ENCODE peak calls at places on chromosomes 11 and 22, in seven cellular contexts. One of them, this sample, is unnamed.

GRCh38 chr22:38554281-38554680 is 15.7 kb downstream of the DMC1 start:
- DNase-seq in iPS-NIHi11: no peak
- DNase-seq in GM23338: no peak
- DNase-seq in T-helper 2 cell: no peak
- DNase-seq in tibial nerve: no peak
- DNase-seq in 8988T: no peak
- DNase-seq in amygdala: no peak
- DNase-seq in this sample: no peak

GRCh38 chr22:31184015-31184414 is 24.0 kb downstream of the RNF185 start:
- DNase-seq in iPS-NIHi11: no peak
- DNase-seq in GM23338: no peak
- DNase-seq in T-helper 2 cell: no peak
- DNase-seq in tibial nerve: no peak
- DNase-seq in 8988T: no peak
- DNase-seq in amygdala: no peak
- DNase-seq in this sample: no peak

GRCh38 chr22:24183321-24184031 is 2.2 kb downstream of the SUSD2 start:
- DNase-seq in iPS-NIHi11: no peak
- DNase-seq in GM23338: no peak
- DNase-seq in T-helper 2 cell: no peak
- DNase-seq in tibial nerve: no peak
- DNase-seq in 8988T: no peak
- DNase-seq in amygdala: no peak
- DNase-seq in this sample: no peak

GRCh38 chr11:68053117-68053516 is 14.3 kb downstream of the TCIRG1 start:
- DNase-seq in iPS-NIHi11: no peak
- DNase-seq in GM23338: no peak
- DNase-seq in T-helper 2 cell: no peak
- DNase-seq in tibial nerve: no peak
- DNase-seq in 8988T: peak
- DNase-seq in amygdala: no peak
- DNase-seq in this sample: no peak

GRCh38 chr11:3195251-3196160 is 23.1 kb downstream of the MRGPRG start:
- DNase-seq in iPS-NIHi11: no peak
- DNase-seq in GM23338: peak
- DNase-seq in T-helper 2 cell: no peak
- DNase-seq in tibial nerve: no peak
- DNase-seq in 8988T: peak
- DNase-seq in amygdala: no peak
- DNase-seq in this sample: no peak

GRCh38 chr22:50169181-50169759 is 1.3 kb upstream of the PANX2 start:
- DNase-seq in iPS-NIHi11: no peak
- DNase-seq in GM23338: peak
- DNase-seq in T-helper 2 cell: no peak
- DNase-seq in tibial nerve: no peak
- DNase-seq in 8988T: no peak
- DNase-seq in amygdala: no peak
- DNase-seq in this sample: no peak

GRCh38 chr22:19846620-19847344 is 7.9 kb downstream of the GNB1L start:
- DNase-seq in iPS-NIHi11: no peak
- DNase-seq in GM23338: no peak
- DNase-seq in T-helper 2 cell: no peak
- DNase-seq in tibial nerve: no peak
- DNase-seq in 8988T: no peak
- DNase-seq in amygdala: no peak
- DNase-seq in this sample: no peak

GRCh38 chr11:86184728-86185127 is 59.8 kb upstream of the EED start:
- DNase-seq in iPS-NIHi11: no peak
- DNase-seq in GM23338: no peak
- DNase-seq in T-helper 2 cell: no peak
- DNase-seq in tibial nerve: no peak
- DNase-seq in 8988T: no peak
- DNase-seq in amygdala: no peak
- DNase-seq in this sample: no peak

GRCh38 chr22:27647540-27647939 is 154.0 kb downstream of the MN1 start:
- DNase-seq in iPS-NIHi11: no peak
- DNase-seq in GM23338: no peak
- DNase-seq in T-helper 2 cell: no peak
- DNase-seq in tibial nerve: no peak
- DNase-seq in 8988T: no peak
- DNase-seq in amygdala: no peak
- DNase-seq in this sample: no peak

GRCh38 chr11:75562836-75563484 is 907 bp downstream of the SERPINH1 start:
- DNase-seq in iPS-NIHi11: peak
- DNase-seq in GM23338: peak
- DNase-seq in T-helper 2 cell: no peak
- DNase-seq in tibial nerve: no peak
- DNase-seq in 8988T: peak
- DNase-seq in amygdala: no peak
- DNase-seq in this sample: no peak

GRCh38 chr11:9755561-9755960 is 91.7 kb downstream of the SWAP70 start:
- DNase-seq in iPS-NIHi11: no peak
- DNase-seq in GM23338: no peak
- DNase-seq in T-helper 2 cell: no peak
- DNase-seq in tibial nerve: no peak
- DNase-seq in 8988T: no peak
- DNase-seq in amygdala: no peak
- DNase-seq in this sample: no peak

GRCh38 chr11:88284306-88285057 is 53.1 kb downstream of the CTSC start:
- DNase-seq in iPS-NIHi11: no peak
- DNase-seq in GM23338: no peak
- DNase-seq in T-helper 2 cell: no peak
- DNase-seq in tibial nerve: no peak
- DNase-seq in 8988T: no peak
- DNase-seq in amygdala: no peak
- DNase-seq in this sample: no peak

GRCh38 chr11:12207384-12208150 is 97.2 kb downstream of the MICAL2 start:
- DNase-seq in iPS-NIHi11: no peak
- DNase-seq in GM23338: no peak
- DNase-seq in T-helper 2 cell: no peak
- DNase-seq in tibial nerve: no peak
- DNase-seq in 8988T: no peak
- DNase-seq in amygdala: no peak
- DNase-seq in this sample: no peak

GRCh38 chr22:23836281-23836680 is 2.5 kb downstream of the DERL3 start:
- DNase-seq in iPS-NIHi11: no peak
- DNase-seq in GM23338: no peak
- DNase-seq in T-helper 2 cell: no peak
- DNase-seq in tibial nerve: no peak
- DNase-seq in 8988T: no peak
- DNase-seq in amygdala: no peak
- DNase-seq in this sample: no peak

GRCh38 chr11:59560702-59561469 is 49.5 kb downstream of the OR4D9 start:
- DNase-seq in iPS-NIHi11: peak
- DNase-seq in GM23338: peak
- DNase-seq in T-helper 2 cell: peak
- DNase-seq in tibial nerve: peak
- DNase-seq in 8988T: peak
- DNase-seq in amygdala: peak
- DNase-seq in this sample: peak

GRCh38 chr11:7019500-7020182 is 505 bp downstream of the ZNF214 start:
- DNase-seq in iPS-NIHi11: peak
- DNase-seq in GM23338: peak
- DNase-seq in T-helper 2 cell: no peak
- DNase-seq in tibial nerve: no peak
- DNase-seq in 8988T: peak
- DNase-seq in amygdala: no peak
- DNase-seq in this sample: peak

GRCh38 chr11:1027483-1028290 is 8.8 kb downstream of the MUC6 start:
- DNase-seq in iPS-NIHi11: no peak
- DNase-seq in GM23338: no peak
- DNase-seq in T-helper 2 cell: no peak
- DNase-seq in tibial nerve: no peak
- DNase-seq in 8988T: no peak
- DNase-seq in amygdala: no peak
- DNase-seq in this sample: no peak

GRCh38 chr22:17638182-17638431 is 450 bp upstream of the BCL2L13 start:
- DNase-seq in iPS-NIHi11: peak
- DNase-seq in GM23338: peak
- DNase-seq in T-helper 2 cell: no peak
- DNase-seq in tibial nerve: peak
- DNase-seq in 8988T: no peak
- DNase-seq in amygdala: no peak
- DNase-seq in this sample: no peak

GRCh38 chr11:120280566-120281160 is 40.7 kb downstream of the POU2F3 start:
- DNase-seq in iPS-NIHi11: no peak
- DNase-seq in GM23338: no peak
- DNase-seq in T-helper 2 cell: no peak
- DNase-seq in tibial nerve: no peak
- DNase-seq in 8988T: no peak
- DNase-seq in amygdala: no peak
- DNase-seq in this sample: no peak

GRCh38 chr11:92596596-92597317 is 372.1 kb downstream of the FAT3 start:
- DNase-seq in iPS-NIHi11: no peak
- DNase-seq in GM23338: no peak
- DNase-seq in T-helper 2 cell: no peak
- DNase-seq in tibial nerve: no peak
- DNase-seq in 8988T: no peak
- DNase-seq in amygdala: no peak
- DNase-seq in this sample: no peak

GRCh38 chr11:69512136-69512535 is 30.7 kb downstream of the LINC01488 start:
- DNase-seq in iPS-NIHi11: no peak
- DNase-seq in GM23338: no peak
- DNase-seq in T-helper 2 cell: no peak
- DNase-seq in tibial nerve: no peak
- DNase-seq in 8988T: no peak
- DNase-seq in amygdala: no peak
- DNase-seq in this sample: no peak

GRCh38 chr11:61072316-61073109 is 29.8 kb upstream of the CD5 start:
- DNase-seq in iPS-NIHi11: no peak
- DNase-seq in GM23338: no peak
- DNase-seq in T-helper 2 cell: no peak
- DNase-seq in tibial nerve: no peak
- DNase-seq in 8988T: no peak
- DNase-seq in amygdala: no peak
- DNase-seq in this sample: no peak

GRCh38 chr11:1841511-1842148 is 2.8 kb downstream of the TNNI2 start:
- DNase-seq in iPS-NIHi11: no peak
- DNase-seq in GM23338: no peak
- DNase-seq in T-helper 2 cell: no peak
- DNase-seq in tibial nerve: no peak
- DNase-seq in 8988T: no peak
- DNase-seq in amygdala: no peak
- DNase-seq in this sample: no peak